ENCODE peak calls at places on chromosomes 13 and 19, in five cellular contexts. C is activated naive CD4-positive, alpha-beta T cell treated with anti-CD3 and anti-CD28 coated beads, Interleukin-2, amount 10 ng/mL, durations not matched to agents 7 days and 5 days; V is ecto neural progenitor cell; G is NCI-H1092; B is stimulated activated CD4-positive, alpha-beta T cell treated with anti-CD3 and anti-CD28 coated beads, TNF-alpha, amount 100 ng/mL, for 4 hours. R is an unnamed sample.

GRCh38 chr13:95643814-95644598 is 500 bp downstream of the DZIP1 start:
- DNase-seq in C (peak; percentile 24), V (peak; percentile 82), G (peak; percentile 35), B (no peak), R (peak; percentile 55)

GRCh38 chr13:99215466-99215865 is 14.8 kb downstream of the UBAC2 start:
- DNase-seq in C (peak; percentile 81), V (no peak), G (no peak), B (peak; percentile 26), R (peak; percentile 38)

GRCh38 chr19:42455621-42456081 is 12.9 kb upstream of the CXCL17 start:
- DNase-seq in C (no peak), V (no peak), G (no peak), B (no peak), R (no peak)

GRCh38 chr19:2567996-2568395 is 92.1 kb downstream of the GADD45B start:
- DNase-seq in C (no peak), V (no peak), G (no peak), B (no peak), R (no peak)

GRCh38 chr19:55494172-55494761 is 6.0 kb downstream of the SSC5D start:
- DNase-seq in C (no peak), V (no peak), G (no peak), B (no peak), R (no peak)

GRCh38 chr19:52638601-52639000 is 446 bp upstream of the ZNF83 start:
- DNase-seq in C (peak; percentile 23), V (no peak), G (no peak), B (no peak), R (no peak)

GRCh38 chr19:35240322-35240721 is 8.5 kb upstream of the LSR start:
- DNase-seq in C (peak; percentile 39), V (no peak), G (no peak), B (no peak), R (no peak)

GRCh38 chr13:112711528-112712265 is 21.9 kb downstream of the ATP11A start:
- DNase-seq in C (no peak), V (peak; percentile 82), G (no peak), B (no peak), R (no peak)

GRCh38 chr13:21181671-21182070 is 5.2 kb downstream of the MRPL57 start:
- DNase-seq in C (no peak), V (no peak), G (no peak), B (no peak), R (no peak)

GRCh38 chr19:15775249-15775648 is 12.2 kb upstream of the OR10H5 start:
- DNase-seq in C (no peak), V (no peak), G (no peak), B (no peak), R (no peak)

GRCh38 chr13:33235078-33235477 is 50.5 kb downstream of the STARD13 start:
- DNase-seq in C (no peak), V (no peak), G (no peak), B (no peak), R (no peak)

GRCh38 chr13:73900591-73900990 is 233.6 kb downstream of the KLF12 start:
- DNase-seq in C (no peak), V (no peak), G (no peak), B (no peak), R (no peak)

GRCh38 chr13:100175078-100175802 is 86.3 kb downstream of the PCCA start:
- DNase-seq in C (no peak), V (no peak), G (no peak), B (no peak), R (no peak)

GRCh38 chr19:51364200-51365106 is 1.7 kb downstream of the ETFB start:
- DNase-seq in C (no peak), V (no peak), G (no peak), B (no peak), R (no peak)

GRCh38 chr13:45331981-45332830 is 8.8 kb downstream of the TPT1 start:
- DNase-seq in C (no peak), V (no peak), G (no peak), B (no peak), R (no peak)

GRCh38 chr19:55283548-55284393 is at the start of gene BRSK1:
- DNase-seq in C (peak; percentile 65), V (peak; percentile 89), G (peak; percentile 51), B (peak; percentile 38), R (no peak)

GRCh38 chr19:35757231-35757748 is 461 bp upstream of the HSPB6 start:
- DNase-seq in C (peak; percentile 46), V (peak; percentile 76), G (peak; percentile 63), B (no peak), R (peak; percentile 71)

GRCh38 chr13:52085416-52085815 is 43.5 kb downstream of the NEK5 start:
- DNase-seq in C (no peak), V (no peak), G (no peak), B (no peak), R (no peak)

GRCh38 chr13:103282571-103283450 is 216.6 kb upstream of the SLC10A2 start:
- DNase-seq in C (no peak), V (no peak), G (no peak), B (no peak), R (no peak)

GRCh38 chr13:114130708-114131580 is 1.5 kb downstream of the RASA3 start:
- DNase-seq in C (peak; percentile 83), V (no peak), G (peak; percentile 38), B (no peak), R (peak; percentile 47)